ENCODE peak calls at places on chromosomes 7 and 10, in ten cellular contexts. I, J, O, B, S, C, U, Y, M and V are unnamed samples.

GRCh38 chr7:116249969-116250553 is 39.7 kb downstream of the TES start:
- DNase-seq in M (peak), B (peak), C (peak), U (no peak), S (peak), O (no peak), J (peak), Y (no peak), I (peak), V (no peak)

GRCh38 chr10:101467286-101467770 is 113.4 kb downstream of the BTRC start:
- DNase-seq in Y (peak), B (peak), O (no peak), S (peak), C (no peak), U (no peak), J (peak), I (peak), M (peak), V (peak)

GRCh38 chr7:108408294-108409004 is 47.8 kb downstream of the NRCAM start:
- DNase-seq in M (no peak), J (no peak), O (no peak), I (no peak), B (no peak), C (no peak), Y (peak), U (no peak), S (no peak), V (no peak)

GRCh38 chr7:5070206-5070605 is 24.5 kb downstream of the RBAK start:
- DNase-seq in J (no peak), C (no peak), M (no peak), U (no peak), B (no peak), Y (no peak), S (no peak), O (no peak), I (no peak), V (no peak)

GRCh38 chr10:120508393-120508792 is 51.4 kb downstream of the PLPP4 start:
- DNase-seq in O (no peak), J (peak), B (no peak), Y (no peak), I (no peak), C (no peak), U (no peak), S (peak), M (peak), V (no peak)

GRCh38 chr10:60978287-60979115 is 34.5 kb upstream of the RHOBTB1 start:
- DNase-seq in I (no peak), S (peak), M (peak), O (no peak), Y (no peak), B (no peak), U (no peak), C (no peak), J (peak), V (no peak)

GRCh38 chr10:29598861-29599311 is 35.9 kb downstream of the SVIL start:
- DNase-seq in I (no peak), S (peak), O (no peak), M (peak), J (peak), B (no peak), C (no peak), U (no peak), Y (no peak), V (no peak)

GRCh38 chr10:59829024-59829423 is 75.8 kb upstream of the MRLN start:
- DNase-seq in I (no peak), Y (no peak), M (no peak), O (no peak), J (no peak), U (no peak), B (no peak), C (no peak), S (no peak), V (no peak)